ENCODE peak calls at places on chromosomes 2 and 18, in nine cellular contexts. B is heart left ventricle, A is body of pancreas, K is HCT116, F is prostate gland, Q is transverse colon, N is adrenal gland, H is uterus, J is ovary. T is an unnamed sample.

GRCh38 chr2:169012812-169013627 is 18.1 kb downstream of the ABCB11 start:
- DNase-seq in Q (no peak), H (no peak), A (no peak), F (no peak), N (no peak), B (no peak), K (no peak), J (no peak), T (no peak)

GRCh38 chr2:234911271-234911670 is 40.5 kb upstream of the SH3BP4 start:
- DNase-seq in H (no peak), Q (no peak), A (no peak), F (peak), N (peak), K (no peak), B (no peak), J (no peak), T (no peak)

GRCh38 chr2:74246496-74247195 is 48.2 kb downstream of the MTHFD2 start:
- DNase-seq in N (no peak), A (no peak), K (no peak), F (no peak), B (no peak), J (no peak), H (no peak), Q (no peak), T (no peak)

GRCh38 chr2:219736196-219736595 is 108.8 kb downstream of the SLC4A3 start:
- DNase-seq in A (peak), N (no peak), Q (no peak), H (no peak), K (peak), F (peak), J (peak), B (no peak), T (peak)

GRCh38 chr2:69600425-69600824 is 43.1 kb downstream of the AAK1 start:
- DNase-seq in F (no peak), A (no peak), H (no peak), Q (no peak), J (no peak), N (no peak), B (no peak), K (no peak), T (no peak)

GRCh38 chr18:50128506-50129271 is 66.3 kb downstream of the MYO5B start:
- DNase-seq in J (no peak), B (no peak), Q (peak), H (no peak), N (no peak), F (peak), A (peak), K (no peak), T (no peak)

GRCh38 chr2:129748653-129749052 is 230.8 kb upstream of the RAB6C start:
- DNase-seq in K (peak), N (no peak), Q (no peak), A (peak), B (no peak), H (no peak), F (peak), J (no peak), T (no peak)

GRCh38 chr2:215419113-215419512 is 16.8 kb downstream of the FN1 start:
- DNase-seq in Q (no peak), F (no peak), K (no peak), A (no peak), H (no peak), B (no peak), N (no peak), J (no peak), T (no peak)

GRCh38 chr2:105129722-105130232 is 91.9 kb downstream of the MRPS9 start:
- DNase-seq in H (no peak), K (no peak), J (no peak), B (no peak), N (no peak), A (no peak), Q (no peak), F (no peak), T (no peak)

GRCh38 chr2:170966648-170967396 is 37.8 kb downstream of the GORASP2 start:
- DNase-seq in K (no peak), Q (no peak), A (no peak), J (no peak), H (no peak), N (no peak), F (no peak), B (no peak), T (no peak)

GRCh38 chr2:39623916-39624315 is 41.8 kb upstream of the TMEM178A start:
- DNase-seq in H (no peak), F (no peak), K (no peak), B (no peak), A (no peak), J (peak), Q (no peak), N (no peak), T (peak)

GRCh38 chr2:46303822-46304221 is 6.6 kb downstream of the EPAS1 start:
- DNase-seq in H (no peak), B (no peak), Q (no peak), A (no peak), J (no peak), F (no peak), N (no peak), K (no peak), T (no peak)

GRCh38 chr2:215423234-215423633 is 12.6 kb downstream of the FN1 start:
- DNase-seq in K (no peak), A (no peak), J (no peak), Q (no peak), N (no peak), F (peak), B (no peak), H (no peak), T (no peak)

GRCh38 chr2:54641988-54642387 is 81.5 kb upstream of the EML6 start:
- DNase-seq in H (no peak), Q (no peak), N (peak), A (no peak), F (no peak), B (peak), J (no peak), K (no peak), T (no peak)

GRCh38 chr18:7369006-7369405 is 138.1 kb downstream of the LRRC30 start:
- DNase-seq in K (no peak), Q (no peak), A (no peak), H (no peak), N (no peak), J (no peak), B (peak), F (no peak), T (no peak)

GRCh38 chr2:238920601-238921001 is 72.7 kb downstream of the TWIST2 start:
- DNase-seq in H (no peak), J (peak), K (no peak), F (no peak), B (peak), N (no peak), Q (no peak), A (no peak), T (no peak)

GRCh38 chr18:31819106-31819924 is 58.6 kb upstream of the SLC25A52 start:
- DNase-seq in B (no peak), J (no peak), F (peak), K (peak), N (no peak), Q (no peak), A (no peak), H (no peak), T (no peak)

GRCh38 chr2:120779781-120780283 is 44.2 kb downstream of the GLI2 start:
- DNase-seq in H (no peak), Q (no peak), K (no peak), N (no peak), F (no peak), J (no peak), A (no peak), B (no peak), T (no peak)

GRCh38 chr2:119028327-119029174 is 86.6 kb downstream of the MARCO start:
- DNase-seq in Q (peak), J (peak), F (peak), H (no peak), K (peak), B (no peak), N (no peak), A (peak), T (no peak)

GRCh38 chr18:47898055-47898454 is 32.4 kb downstream of the SMAD2 start:
- DNase-seq in K (no peak), J (no peak), N (no peak), A (no peak), Q (no peak), B (no peak), H (no peak), F (no peak), T (no peak)

GRCh38 chr2:45013229-45014015 is 4.2 kb upstream of the SIX2 start:
- DNase-seq in A (no peak), K (no peak), N (no peak), Q (no peak), B (no peak), F (no peak), H (no peak), J (no peak), T (no peak)

GRCh38 chr2:195561205-195562032 is 95.6 kb upstream of the SLC39A10 start:
- DNase-seq in Q (no peak), A (no peak), N (no peak), H (no peak), F (no peak), K (no peak), J (no peak), B (no peak), T (no peak)

GRCh38 chr2:241764272-241765241 is 12.1 kb upstream of the GAL3ST2 start:
- DNase-seq in J (peak), B (no peak), N (no peak), A (no peak), H (no peak), K (no peak), F (no peak), Q (no peak), T (no peak)

GRCh38 chr2:150292807-150293206 is 194.7 kb downstream of the RND3 start:
- DNase-seq in F (no peak), K (no peak), N (no peak), J (no peak), Q (no peak), H (no peak), B (no peak), A (no peak), T (no peak)

GRCh38 chr2:64426191-64426952 is 27.6 kb upstream of the LGALSL start:
- DNase-seq in Q (no peak), J (no peak), N (no peak), A (no peak), B (no peak), F (no peak), H (no peak), K (no peak), T (no peak)

GRCh38 chr18:50812834-50813233 is 7.0 kb downstream of the MRO start:
- DNase-seq in H (no peak), N (no peak), A (no peak), K (no peak), F (no peak), J (no peak), B (no peak), Q (no peak), T (no peak)

GRCh38 chr18:14970027-14970426 is 222.1 kb downstream of the ANKRD30B start:
- DNase-seq in J (no peak), A (no peak), Q (no peak), H (no peak), N (no peak), K (no peak), B (no peak), F (no peak), T (peak)

GRCh38 chr2:236535024-236535423 is 34.6 kb upstream of the ACKR3 start:
- DNase-seq in J (no peak), Q (no peak), K (no peak), B (no peak), H (no peak), N (no peak), A (no peak), F (no peak), T (no peak)

DNA sequence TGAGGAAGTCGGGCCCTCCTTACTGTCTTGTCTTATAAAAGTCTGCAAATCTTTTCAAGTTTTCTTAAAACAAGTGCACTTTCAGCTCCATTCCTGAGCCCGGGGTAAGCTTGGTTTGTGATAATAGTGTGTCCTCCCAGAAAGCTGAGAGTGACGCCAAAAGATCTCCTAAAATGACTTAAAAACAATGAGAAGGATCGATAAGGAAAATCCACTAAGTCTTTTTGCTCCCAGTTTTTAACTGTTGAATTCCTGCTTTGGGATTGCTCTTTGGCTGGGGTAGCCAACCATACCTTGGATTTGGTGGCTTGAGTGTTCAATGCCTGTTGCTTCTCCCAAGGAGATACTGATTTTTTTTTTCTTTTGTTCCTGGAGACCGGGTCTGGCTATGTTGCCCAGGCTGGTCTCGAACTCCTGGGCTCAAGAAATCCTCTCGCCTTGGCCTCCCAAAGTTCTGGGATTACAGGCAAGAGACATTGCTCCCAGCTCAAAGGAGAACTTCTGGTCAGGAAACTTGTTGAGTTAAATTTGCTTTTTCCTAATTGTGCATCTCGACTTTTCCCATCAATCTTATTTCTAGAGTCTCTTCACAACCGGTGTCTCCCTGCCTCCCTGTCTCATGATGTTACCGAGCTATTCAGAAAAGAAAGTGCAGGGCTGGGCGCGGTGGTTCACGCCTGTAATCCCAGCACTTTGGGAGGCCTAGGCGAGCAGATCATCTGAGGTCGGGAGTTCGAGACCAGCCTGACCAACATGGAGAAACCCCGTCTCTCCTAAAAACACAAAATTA is 3.0 kb downstream of the TGIF1 start:
- DNase-seq in A (no peak), H (peak), Q (peak), F (no peak), N (no peak), B (no peak), K (no peak), J (peak), T (no peak)
- TF ChIP-seq POLR2A in A (no peak), H (no peak), Q (no peak), F (no peak), N (no peak), B (no peak), K (no peak), J (no peak), T (no peak)

GRCh38 chr2:177243476-177243875 is 21.1 kb downstream of the NFE2L2 start:
- DNase-seq in F (no peak), B (no peak), N (no peak), J (no peak), K (no peak), A (no peak), H (no peak), Q (no peak), T (no peak)
- H3K4me3 ChIP-seq in F (no peak), B (no peak), N (no peak), J (no peak), K (no peak), A (no peak), H (no peak), Q (no peak), T (no peak)

GRCh38 chr2:207625014-207625755 is at the start of gene METTL21A:
- DNase-seq in H (peak), A (peak), N (peak), B (peak), J (peak), Q (peak), K (peak), F (peak), T (peak)
- TF ChIP-seq POLR2A in H (peak), A (peak), N (peak), B (peak), J (peak), Q (peak), K (peak), F (peak), T (peak)

DNA sequence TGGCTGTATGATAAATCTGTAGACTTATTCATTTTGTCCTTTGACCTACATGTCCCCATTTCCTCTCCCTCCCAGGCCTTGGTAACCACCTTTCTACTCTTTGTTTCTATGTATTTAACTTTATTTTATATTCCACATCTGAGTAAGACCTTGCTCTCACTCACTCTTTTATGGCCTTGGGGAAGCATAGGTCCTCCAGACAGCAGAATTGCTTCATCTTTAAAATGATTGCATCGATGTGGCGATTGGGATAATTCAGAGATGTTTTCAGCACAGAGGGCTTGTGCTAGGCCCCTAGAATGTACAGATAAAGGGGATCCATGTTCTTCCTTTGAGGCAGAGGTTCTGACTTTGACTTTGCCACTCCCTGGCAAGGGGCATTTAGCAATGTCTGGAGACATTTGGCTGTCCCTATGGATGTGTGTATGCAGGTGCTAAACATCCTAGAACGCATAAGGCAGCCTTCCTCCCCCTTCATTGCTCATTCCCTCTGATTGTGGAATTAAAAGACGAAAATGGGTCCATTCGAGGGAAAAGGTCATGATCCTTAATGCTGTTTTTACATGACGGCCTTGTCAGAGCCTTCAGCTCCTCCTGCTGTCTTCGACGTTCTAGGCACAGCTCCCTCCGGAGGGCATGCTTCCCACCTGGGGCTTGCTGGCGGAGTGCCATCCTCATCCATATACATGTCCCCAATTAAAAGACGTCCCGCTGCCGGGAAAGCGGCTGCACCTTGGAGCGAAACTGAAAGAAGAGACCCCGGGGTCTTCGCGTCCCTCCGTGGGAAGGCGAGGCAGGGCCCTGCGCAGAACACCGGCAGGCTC is 1.1 kb upstream of the GPR39 start:
- DNase-seq in A (no peak), K (no peak), J (peak), H (no peak), N (no peak), B (no peak), F (no peak), Q (peak), T (no peak)
- H3K4me3 ChIP-seq in A (peak), K (peak), J (peak), H (peak), N (peak), B (peak), F (peak), Q (peak), T (no peak)

DNA sequence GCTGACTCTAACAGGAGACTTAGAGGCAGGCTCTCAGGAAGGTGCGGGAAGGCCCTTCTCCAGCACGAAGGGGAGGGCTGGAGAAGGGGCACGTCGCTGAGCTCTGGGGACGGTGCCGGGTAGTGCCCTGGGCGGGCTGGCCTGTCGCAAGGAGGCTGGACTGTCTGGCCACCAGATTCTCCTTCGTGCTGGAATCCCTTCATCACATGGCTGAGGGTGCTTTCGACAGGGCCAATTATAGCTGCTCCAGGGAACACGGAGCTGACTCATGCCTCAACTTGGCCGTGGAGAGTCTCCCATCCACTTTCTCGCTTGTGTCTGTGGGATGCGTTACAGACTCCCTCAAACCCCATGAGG is 5.9 kb downstream of the EHD3 start:
- DNase-seq in Q (no peak), H (peak), F (no peak), A (no peak), N (no peak), J (no peak), K (no peak), B (peak), T (no peak)
- TF ChIP-seq POLR2A in Q (no peak), H (no peak), F (no peak), A (no peak), N (no peak), J (no peak), K (no peak), B (no peak), T (no peak)

GRCh38 chr2:131673400-131674173 is 145.9 kb downstream of the CCDC74A start:
- DNase-seq in F (peak), Q (peak), H (peak), N (peak), K (peak), B (peak), A (peak), J (peak), T (peak)
- H3K4me3 ChIP-seq in F (peak), Q (peak), H (peak), N (no peak), K (no peak), B (peak), A (no peak), J (peak), T (no peak)

GRCh38 chr18:12377556-12378553 is 828 bp upstream of the AFG3L2 start:
- DNase-seq in B (no peak), N (no peak), A (no peak), F (no peak), J (no peak), Q (no peak), H (peak), K (no peak), T (no peak)

GRCh38 chr18:12373771-12374116 is 3.3 kb downstream of the AFG3L2 start:
- DNase-seq in J (no peak), F (no peak), Q (no peak), K (no peak), N (no peak), B (no peak), H (no peak), A (no peak), T (no peak)

GRCh38 chr18:12376034-12376717 is 851 bp downstream of the AFG3L2 start:
- DNase-seq in H (no peak), N (peak), B (peak), K (no peak), A (peak), F (no peak), Q (peak), J (peak), T (peak)

GRCh38 chr18:12374398-12374797 is 2.6 kb downstream of the AFG3L2 start:
- DNase-seq in B (no peak), Q (no peak), F (no peak), J (no peak), N (no peak), H (no peak), A (no peak), K (no peak), T (no peak)

DNA sequence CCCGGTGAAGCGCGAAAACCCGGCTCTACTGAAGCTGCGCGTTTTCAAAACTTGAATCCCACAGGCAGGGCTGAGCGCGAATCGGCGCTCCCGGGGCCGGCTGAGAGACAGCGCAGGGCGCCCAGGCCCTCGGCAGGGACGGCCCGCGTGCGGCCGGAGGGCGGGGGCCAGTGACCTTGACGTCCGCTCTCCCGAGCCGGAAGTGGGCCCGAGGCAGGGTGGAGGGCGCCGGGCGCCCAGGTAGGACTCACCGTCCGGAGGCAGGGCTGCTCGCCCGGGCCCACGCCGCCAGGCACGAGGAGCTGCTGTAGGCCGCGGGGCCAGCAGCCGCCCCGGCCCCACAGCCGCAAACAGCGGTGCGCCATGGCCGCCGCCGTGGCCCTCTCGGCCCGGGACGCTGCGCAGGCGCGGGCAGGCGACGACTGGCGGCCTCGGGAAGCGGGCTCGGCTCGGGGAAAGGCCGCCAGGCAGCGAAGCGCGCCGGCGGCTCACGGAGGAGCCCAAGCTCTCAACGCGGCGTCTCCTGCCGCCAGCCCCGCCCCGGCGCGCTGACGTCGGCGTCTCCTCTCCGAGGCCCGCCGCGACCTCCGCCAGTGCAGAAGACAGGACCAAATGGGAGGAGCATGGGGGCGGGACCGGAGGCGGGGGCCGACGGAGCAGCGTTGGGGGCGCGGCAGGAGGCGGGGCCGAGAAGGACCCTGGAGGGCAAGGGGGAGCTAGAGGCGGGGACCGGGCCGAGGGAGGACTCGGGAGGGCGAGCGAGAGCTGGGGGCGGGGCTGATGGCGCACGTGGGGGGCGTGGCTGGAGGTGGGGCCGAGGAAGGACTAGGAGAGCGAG is at the start of gene AFG3L2:
- DNase-seq in K (peak), N (peak), Q (peak), H (peak), B (peak), J (peak), A (peak), F (peak), T (peak)
- TF ChIP-seq POLR2A in K (peak), N (peak), Q (peak), H (peak), B (peak), J (peak), A (peak), F (peak), T (peak)

GRCh38 chr2:84904151-84904550 is 1.3 kb upstream of the TMSB10 start:
- DNase-seq in Q (no peak), N (no peak), J (no peak), F (no peak), A (no peak), H (no peak), K (no peak), B (no peak), T (no peak)
- H3K4me3 ChIP-seq in Q (no peak), N (no peak), J (no peak), F (no peak), A (no peak), H (no peak), K (no peak), B (peak), T (no peak)